ENCODE peak calls at places on chromosomes 12 and 14, in six cellular contexts. One of them, this sample, is unnamed.
A peak's percentile ranks its signal among the peaks of the same experiment; 100 is the strongest.

GRCh38 chr12:62604856-62605255 is 138.2 kb downstream of the MON2 start:
- DNase-seq in breast epithelium: no peak
- DNase-seq in cardiac muscle cell: peak; percentile 47
- DNase-seq in fibroblast of pulmonary artery: peak; percentile 31
- DNase-seq in kidney epithelial cell: no peak
- DNase-seq in colonic mucosa: no peak
- DNase-seq in this sample: no peak

GRCh38 chr12:25682421-25682820 is 129.3 kb upstream of the LMNTD1 start:
- DNase-seq in breast epithelium: no peak
- DNase-seq in cardiac muscle cell: no peak
- DNase-seq in fibroblast of pulmonary artery: no peak
- DNase-seq in kidney epithelial cell: no peak
- DNase-seq in colonic mucosa: no peak
- DNase-seq in this sample: no peak

GRCh38 chr14:103905861-103906456 is 22.3 kb upstream of the TDRD9 start:
- DNase-seq in breast epithelium: no peak
- DNase-seq in cardiac muscle cell: no peak
- DNase-seq in fibroblast of pulmonary artery: no peak
- DNase-seq in kidney epithelial cell: no peak
- DNase-seq in colonic mucosa: no peak
- DNase-seq in this sample: no peak

GRCh38 chr12:92034858-92035401 is 110.7 kb downstream of the BTG1 start:
- DNase-seq in breast epithelium: no peak
- DNase-seq in cardiac muscle cell: peak; percentile 54
- DNase-seq in fibroblast of pulmonary artery: peak; percentile 66
- DNase-seq in kidney epithelial cell: peak; percentile 29
- DNase-seq in colonic mucosa: peak; percentile 80
- DNase-seq in this sample: no peak

GRCh38 chr14:23362200-23362599 is 2.8 kb downstream of the EFS start:
- DNase-seq in breast epithelium: no peak
- DNase-seq in cardiac muscle cell: no peak
- DNase-seq in fibroblast of pulmonary artery: no peak
- DNase-seq in kidney epithelial cell: no peak
- DNase-seq in colonic mucosa: no peak
- DNase-seq in this sample: no peak

GRCh38 chr12:129665414-129665813 is 238.4 kb downstream of the TMEM132D start:
- DNase-seq in breast epithelium: no peak
- DNase-seq in cardiac muscle cell: no peak
- DNase-seq in fibroblast of pulmonary artery: no peak
- DNase-seq in kidney epithelial cell: no peak
- DNase-seq in colonic mucosa: no peak
- DNase-seq in this sample: no peak

GRCh38 chr14:91311284-91311662 is 66.8 kb upstream of the GPR68 start:
- DNase-seq in breast epithelium: no peak
- DNase-seq in cardiac muscle cell: no peak
- DNase-seq in fibroblast of pulmonary artery: no peak
- DNase-seq in kidney epithelial cell: no peak
- DNase-seq in colonic mucosa: peak; percentile 63
- DNase-seq in this sample: no peak

GRCh38 chr12:65313704-65314317 is 35.3 kb downstream of the MSRB3 start:
- DNase-seq in breast epithelium: no peak
- DNase-seq in cardiac muscle cell: peak; percentile 53
- DNase-seq in fibroblast of pulmonary artery: peak; percentile 62
- DNase-seq in kidney epithelial cell: no peak
- DNase-seq in colonic mucosa: no peak
- DNase-seq in this sample: no peak

GRCh38 chr14:74852922-74853530 is 22.9 kb downstream of the PROX2 start:
- DNase-seq in breast epithelium: no peak
- DNase-seq in cardiac muscle cell: peak; percentile 54
- DNase-seq in fibroblast of pulmonary artery: peak; percentile 56
- DNase-seq in kidney epithelial cell: peak; percentile 5
- DNase-seq in colonic mucosa: no peak
- DNase-seq in this sample: no peak
- TF ChIP-seq CTCF in breast epithelium: no peak
- TF ChIP-seq CTCF in cardiac muscle cell: no peak
- TF ChIP-seq CTCF in fibroblast of pulmonary artery: no peak
- TF ChIP-seq CTCF in kidney epithelial cell: no peak
- TF ChIP-seq CTCF in colonic mucosa: no peak
- TF ChIP-seq CTCF in this sample: no peak

GRCh38 chr12:124910561-124911478 is 3.6 kb downstream of the UBC start:
- DNase-seq in breast epithelium: no peak
- DNase-seq in cardiac muscle cell: peak; percentile 43
- DNase-seq in fibroblast of pulmonary artery: peak; percentile 52
- DNase-seq in kidney epithelial cell: no peak
- DNase-seq in colonic mucosa: peak; percentile 29
- DNase-seq in this sample: no peak
- H3K4me3 ChIP-seq in breast epithelium: peak overlapping the region; percentile 33
- H3K4me3 ChIP-seq in cardiac muscle cell: no peak overlapping the region
- H3K4me3 ChIP-seq in fibroblast of pulmonary artery: peak overlapping the region; percentile 54
- H3K4me3 ChIP-seq in kidney epithelial cell: peak overlapping the region; percentile 13
- H3K4me3 ChIP-seq in colonic mucosa: peak overlapping the region; percentile 2
- H3K4me3 ChIP-seq in this sample: no peak overlapping the region

GRCh38 chr14:61470261-61470953 is 149.0 kb downstream of the PRKCH start:
- DNase-seq in breast epithelium: no peak
- DNase-seq in cardiac muscle cell: peak; percentile 100
- DNase-seq in fibroblast of pulmonary artery: peak; percentile 100
- DNase-seq in kidney epithelial cell: peak; percentile 66
- DNase-seq in colonic mucosa: peak; percentile 17
- DNase-seq in this sample: no peak
- TF ChIP-seq CTCF in breast epithelium: no peak
- TF ChIP-seq CTCF in cardiac muscle cell: peak; percentile 49
- TF ChIP-seq CTCF in fibroblast of pulmonary artery: peak; percentile 55
- TF ChIP-seq CTCF in kidney epithelial cell: peak; percentile 43
- TF ChIP-seq CTCF in colonic mucosa: no peak
- TF ChIP-seq CTCF in this sample: no peak

DNA sequence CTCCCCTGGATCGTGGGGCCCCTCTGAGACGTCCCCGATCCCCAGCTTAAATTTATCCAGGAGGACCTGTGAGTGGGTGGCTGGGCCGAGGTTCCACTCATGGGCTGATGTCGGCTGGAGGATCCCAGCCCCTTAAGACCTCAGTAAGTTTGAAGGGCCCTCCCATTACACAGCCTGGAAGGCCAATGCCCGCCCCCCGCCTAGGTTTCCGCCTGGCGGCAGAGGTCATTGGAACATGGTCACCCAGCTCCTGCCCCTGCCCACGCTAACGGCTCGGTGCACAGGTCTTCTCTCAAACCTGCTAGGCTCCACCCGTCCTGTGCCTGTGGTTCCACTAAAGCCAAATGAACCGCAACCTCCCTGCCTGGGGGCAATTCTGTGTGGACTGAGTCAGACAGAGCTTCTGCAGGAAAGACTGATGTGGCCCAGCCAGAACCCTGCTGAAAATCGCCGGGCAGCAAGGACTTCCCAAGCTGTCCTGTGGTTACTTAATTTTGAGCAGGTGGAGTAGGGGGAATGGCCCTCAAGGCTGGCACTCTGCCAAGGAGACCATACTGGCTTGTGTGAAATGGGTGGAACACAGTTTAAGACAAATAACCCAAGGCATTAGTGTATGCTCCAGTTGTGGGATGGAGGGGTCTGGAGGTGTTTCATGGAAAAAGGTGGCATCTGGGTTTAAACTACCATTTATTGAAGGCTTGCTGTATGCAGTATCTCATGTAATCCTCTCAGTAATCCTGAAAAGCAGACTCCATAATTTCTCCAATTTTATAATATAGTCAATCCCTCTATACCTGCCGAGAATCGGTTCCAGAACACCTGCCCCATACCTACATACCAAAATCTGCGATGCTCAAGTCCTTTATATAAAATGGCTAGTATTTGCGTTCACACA is 903 bp upstream of the NT5DC3 start:
- DNase-seq in breast epithelium: peak; percentile 94
- DNase-seq in cardiac muscle cell: peak; percentile 47
- DNase-seq in fibroblast of pulmonary artery: no peak
- DNase-seq in kidney epithelial cell: peak; percentile 93
- DNase-seq in colonic mucosa: peak; percentile 56
- DNase-seq in this sample: peak; percentile 71
- H3K4me3 ChIP-seq in breast epithelium: peak overlapping the region; percentile 91
- H3K4me3 ChIP-seq in cardiac muscle cell: peak overlapping the region; percentile 53
- H3K4me3 ChIP-seq in fibroblast of pulmonary artery: peak overlapping the region; percentile 75
- H3K4me3 ChIP-seq in kidney epithelial cell: peak overlapping the region; percentile 66
- H3K4me3 ChIP-seq in colonic mucosa: peak overlapping the region; percentile 65
- H3K4me3 ChIP-seq in this sample: peak overlapping the region; percentile 84

GRCh38 chr12:46354799-46355194 is 17.8 kb downstream of the SLC38A2 start:
- DNase-seq in breast epithelium: no peak
- DNase-seq in cardiac muscle cell: no peak
- DNase-seq in fibroblast of pulmonary artery: no peak
- DNase-seq in kidney epithelial cell: no peak
- DNase-seq in colonic mucosa: no peak
- DNase-seq in this sample: no peak

GRCh38 chr12:46356655-46357437 is 15.7 kb downstream of the SLC38A2 start:
- DNase-seq in breast epithelium: no peak
- DNase-seq in cardiac muscle cell: no peak
- DNase-seq in fibroblast of pulmonary artery: no peak
- DNase-seq in kidney epithelial cell: no peak
- DNase-seq in colonic mucosa: no peak
- DNase-seq in this sample: no peak

GRCh38 chr12:46351138-46351537 is 21.4 kb downstream of the SLC38A2 start:
- DNase-seq in breast epithelium: no peak
- DNase-seq in cardiac muscle cell: no peak
- DNase-seq in fibroblast of pulmonary artery: no peak
- DNase-seq in kidney epithelial cell: no peak
- DNase-seq in colonic mucosa: no peak
- DNase-seq in this sample: no peak

GRCh38 chr12:46351861-46352595 is 20.5 kb downstream of the SLC38A2 start:
- DNase-seq in breast epithelium: no peak
- DNase-seq in cardiac muscle cell: no peak
- DNase-seq in fibroblast of pulmonary artery: no peak
- DNase-seq in kidney epithelial cell: no peak
- DNase-seq in colonic mucosa: no peak
- DNase-seq in this sample: no peak

DNA sequence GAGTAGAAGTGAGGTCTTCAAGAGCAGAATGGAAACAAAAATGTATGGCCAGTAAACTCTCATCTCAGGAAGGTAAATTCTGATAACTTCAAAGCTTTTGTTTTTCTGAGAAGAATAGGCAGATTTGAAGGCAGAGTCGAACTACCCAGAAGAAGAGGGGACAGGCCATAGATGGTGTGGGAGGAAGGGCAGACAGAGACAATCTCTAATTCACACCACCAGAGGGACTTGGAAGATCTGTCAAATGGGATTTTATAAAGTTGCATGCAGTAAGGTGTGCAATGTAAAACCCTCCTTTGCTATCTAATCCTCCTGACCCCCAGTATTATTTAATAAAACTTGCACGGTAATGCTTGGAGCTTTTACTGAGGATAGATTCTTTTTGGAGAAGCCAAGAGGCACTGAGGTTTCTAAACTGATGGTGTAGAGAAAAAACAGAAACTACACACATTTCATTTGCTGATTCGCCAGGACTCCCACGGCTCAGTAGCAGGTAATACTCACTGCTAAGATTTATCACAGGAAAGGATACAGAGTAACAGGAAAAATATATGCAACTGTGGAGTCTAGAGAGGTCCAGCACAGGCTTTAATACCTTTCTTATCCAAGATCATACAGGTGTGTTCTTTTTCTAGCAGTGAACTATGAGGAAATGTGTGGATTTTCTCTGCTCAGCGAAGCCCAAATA is 18.3 kb downstream of the SLC38A2 start:
- DNase-seq in breast epithelium: no peak
- DNase-seq in cardiac muscle cell: no peak
- DNase-seq in fibroblast of pulmonary artery: no peak
- DNase-seq in kidney epithelial cell: no peak
- DNase-seq in colonic mucosa: no peak
- DNase-seq in this sample: no peak
- TF ChIP-seq CTCF in breast epithelium: no peak
- TF ChIP-seq CTCF in cardiac muscle cell: no peak
- TF ChIP-seq CTCF in fibroblast of pulmonary artery: peak; percentile 14
- TF ChIP-seq CTCF in kidney epithelial cell: no peak
- TF ChIP-seq CTCF in colonic mucosa: no peak
- TF ChIP-seq CTCF in this sample: peak; percentile 45